ENCODE peak calls at places on chromosomes 16 and 17, in four cellular contexts. G is fibroblast of the aortic adventitia; T is effector memory CD8-positive, alpha-beta T cell; D is right lobe of liver. M is an unnamed sample.

GRCh38 chr16:72939247-72939646 is 108.7 kb downstream of the ZFHX3 start:
- DNase-seq in D (no peak), T (no peak), G (peak; percentile 78), M (no peak)

GRCh38 chr17:38733315-38734234 is 3.4 kb downstream of the CISD3 start:
- DNase-seq in D (no peak), G (no peak), T (no peak), M (no peak)

GRCh38 chr16:84806256-84806889 is 13.4 kb upstream of the CRISPLD2 start:
- DNase-seq in D (peak; percentile 55), T (no peak), G (peak; percentile 82), M (no peak)

GRCh38 chr16:52353249-52353648 is 193.7 kb downstream of the TOX3 start:
- DNase-seq in T (no peak), D (no peak), G (no peak), M (no peak)

GRCh38 chr17:56009795-56010715 is 143.2 kb upstream of the ANKFN1 start:
- DNase-seq in G (no peak), D (no peak), T (no peak), M (no peak)

GRCh38 chr16:79469999-79470398 is 130.5 kb downstream of the MAF start:
- DNase-seq in T (no peak), G (no peak), D (peak; percentile 27), M (no peak)

GRCh38 chr16:50835358-50836060 is 93.6 kb downstream of the CYLD start:
- DNase-seq in D (no peak), T (no peak), G (no peak), M (no peak)

GRCh38 chr17:77391668-77392375 is 251.1 kb downstream of the SEC14L1 start:
- DNase-seq in G (peak; percentile 99), T (peak; percentile 24), D (no peak), M (peak; percentile 55)

GRCh38 chr17:35449371-35449931 is 885 bp upstream of the SLFN13 start:
- DNase-seq in T (no peak), G (peak; percentile 21), D (peak; percentile 31), M (no peak)

GRCh38 chr16:6725634-6726331 is 606.9 kb upstream of the RBFOX1 start:
- DNase-seq in D (no peak), T (no peak), G (no peak), M (no peak)

GRCh38 chr16:83609178-83609577 is 198.6 kb upstream of the HSBP1 start:
- DNase-seq in T (no peak), D (no peak), G (peak; percentile 5), M (no peak)

GRCh38 chr16:54459509-54460235 is 173.1 kb upstream of the IRX3 start:
- DNase-seq in G (peak; percentile 62), T (no peak), D (no peak), M (no peak)

M was measured in activated gamma-delta T cell treated with Interleukin-2 at 50 U/mL for 16 hours.